ENCODE peak calls at places on chromosomes 5 and 9, in ten cellular contexts. D is ovary, G is mucosa of descending colon, P is body of pancreas, N is psoas muscle, A is osteoblast, K is heart left ventricle, H is right lobe of liver, I is gastrocnemius medialis, R is adrenal gland. J is an unnamed sample. For H3K36me3, the result is how much of the 10 kb centered on the place peaks cover.

GRCh38 chr5:169331292-169331852 is 30.4 kb upstream of the SLIT3 start:
- DNase-seq in D (no peak), N (no peak), H (no peak), K (no peak), G (no peak), P (no peak), A (peak), R (peak), I (no peak), J (no peak)

GRCh38 chr5:149439899-149440655 is 61.0 kb upstream of the IL17B start:
- DNase-seq in K (no peak), A (peak), I (no peak), N (no peak), D (no peak), P (peak), R (no peak), H (no peak), G (peak), J (peak)

GRCh38 chr5:3393122-3393963 is 202.3 kb upstream of the IRX1 start:
- DNase-seq in P (no peak), N (no peak), G (no peak), R (no peak), I (no peak), K (no peak), H (no peak), D (no peak), A (peak), J (no peak)

GRCh38 chr9:91727316-91727861 is 222.6 kb downstream of the ROR2 start:
- DNase-seq in G (no peak), R (peak), N (no peak), I (no peak), D (no peak), H (no peak), A (peak), K (no peak), P (peak), J (peak)

GRCh38 chr5:38347040-38347763 is 88.8 kb downstream of the EGFLAM start:
- DNase-seq in N (no peak), I (no peak), G (no peak), K (no peak), D (no peak), A (peak), P (no peak), R (no peak), H (no peak), J (peak)

GRCh38 chr9:76985581-76985980 is 33.9 kb upstream of the FOXB2 start:
- DNase-seq in K (no peak), P (no peak), G (no peak), D (no peak), R (no peak), N (no peak), I (no peak), A (no peak), H (no peak), J (no peak)

GRCh38 chr5:7850533-7851239 is at the start of gene CFAP90:
- DNase-seq in A (peak), R (peak), D (peak), K (peak), I (no peak), G (peak), P (peak), N (peak), H (peak), J (no peak)

GRCh38 chr5:38871790-38872551 is 26.2 kb downstream of the OSMR start:
- DNase-seq in G (no peak), N (no peak), H (no peak), I (no peak), A (peak), K (no peak), P (no peak), R (no peak), D (no peak), J (peak)

GRCh38 chr9:98162638-98163037 is 29.8 kb downstream of the CORO2A start:
- DNase-seq in H (no peak), P (no peak), R (no peak), I (no peak), D (no peak), A (no peak), N (no peak), K (no peak), G (peak), J (peak)

GRCh38 chr9:32698706-32699277 is 63.3 kb upstream of the TAF1L start:
- DNase-seq in N (no peak), R (no peak), G (no peak), H (no peak), P (no peak), K (no peak), D (no peak), A (no peak), I (no peak), J (peak)

GRCh38 chr9:109101810-109102209 is 17.9 kb downstream of the TMEM245 start:
- DNase-seq in D (no peak), R (no peak), P (peak), A (peak), G (no peak), K (no peak), I (no peak), H (no peak), N (no peak), J (peak)

GRCh38 chr5:95081500-95082355 is 203.2 kb downstream of the MCTP1 start:
- DNase-seq in P (peak), G (peak), D (no peak), H (peak), I (no peak), A (peak), N (no peak), R (peak), K (peak), J (peak)

GRCh38 chr9:15249042-15249818 is 57.8 kb downstream of the TTC39B start:
- DNase-seq in G (no peak), D (no peak), R (no peak), K (no peak), I (no peak), N (no peak), P (no peak), H (no peak), A (peak), J (no peak)

GRCh38 chr5:26432393-26432792 is 606.0 kb downstream of the CDH9 start:
- DNase-seq in R (no peak), A (no peak), P (no peak), K (no peak), I (no peak), H (no peak), G (no peak), N (no peak), D (no peak), J (no peak)

GRCh38 chr9:121122450-121123032 is 47.8 kb downstream of the CNTRL start:
- DNase-seq in G (no peak), I (no peak), P (no peak), H (no peak), R (no peak), K (no peak), A (peak), D (no peak), N (no peak), J (peak)

GRCh38 chr9:13331320-13331719 is 51.8 kb upstream of the MPDZ start:
- DNase-seq in I (no peak), K (no peak), D (no peak), R (no peak), N (no peak), P (no peak), A (no peak), H (no peak), G (no peak), J (no peak)

GRCh38 chr9:128282500-128282899 is 6.4 kb downstream of the SWI5 start:
- DNase-seq in I (no peak), P (no peak), R (no peak), G (no peak), K (no peak), H (no peak), D (no peak), A (peak), N (no peak), J (no peak)

GRCh38 chr9:124551472-124552339 is 44.5 kb upstream of the NR5A1 start:
- DNase-seq in N (no peak), R (peak), A (no peak), G (no peak), H (no peak), P (peak), K (peak), D (peak), I (no peak), J (peak)

GRCh38 chr9:113012492-113012891 is 500 bp upstream of the ZNF883 start:
- DNase-seq in G (no peak), D (no peak), R (no peak), H (no peak), A (no peak), I (no peak), P (no peak), N (no peak), K (no peak), J (no peak)

GRCh38 chr9:124179196-124180071 is 78.3 kb upstream of the NEK6 start:
- DNase-seq in G (no peak), D (no peak), H (no peak), N (no peak), I (no peak), K (no peak), A (no peak), P (no peak), R (no peak), J (no peak)

GRCh38 chr9:100222674-100223073 is 123.6 kb downstream of the INVS start:
- DNase-seq in D (no peak), I (no peak), R (no peak), G (no peak), P (no peak), A (peak), N (no peak), K (no peak), H (no peak), J (peak)

GRCh38 chr9:22052376-22052945 is 43.4 kb upstream of the CDKN2B start:
- DNase-seq in R (no peak), A (peak), K (no peak), N (no peak), I (no peak), P (no peak), G (no peak), D (no peak), H (no peak), J (peak)

GRCh38 chr9:2818486-2819121 is 25.3 kb downstream of the PUM3 start:
- DNase-seq in H (no peak), R (no peak), I (no peak), N (no peak), D (no peak), K (no peak), A (no peak), G (no peak), P (no peak), J (no peak)

GRCh38 chr9:16627967-16628366 is 242.5 kb downstream of the BNC2 start:
- DNase-seq in K (peak), P (peak), N (peak), A (peak), R (no peak), G (no peak), I (peak), D (no peak), H (no peak), J (no peak)

GRCh38 chr5:80781356-80781755 is 126.6 kb upstream of the DHFR start:
- DNase-seq in A (no peak), N (no peak), I (no peak), H (no peak), G (no peak), R (no peak), P (no peak), D (no peak), K (no peak), J (peak)

GRCh38 chr5:32612134-32612888 is 27.0 kb downstream of the SUB1 start:
- DNase-seq in P (no peak), D (no peak), N (no peak), I (no peak), K (no peak), H (no peak), R (no peak), G (no peak), A (peak), J (no peak)

GRCh38 chr9:79883073-79883645 is 311.4 kb downstream of the TLE4 start:
- DNase-seq in P (no peak), I (no peak), R (no peak), N (no peak), K (no peak), A (no peak), H (no peak), D (no peak), G (peak), J (no peak)

GRCh38 chr5:131957721-131958483 is 12.4 kb upstream of the MEIKIN start:
- DNase-seq in G (no peak), H (no peak), A (no peak), P (no peak), R (no peak), I (no peak), N (no peak), K (no peak), D (no peak), J (no peak)

GRCh38 chr9:124280176-124280691 is 22.5 kb downstream of the NEK6 start:
- DNase-seq in I (no peak), H (peak), A (peak), R (no peak), N (no peak), G (no peak), K (peak), D (peak), P (no peak), J (peak)

GRCh38 chr9:93682155-93682968 is 106.0 kb downstream of the PHF2 start:
- DNase-seq in P (peak), N (peak), R (peak), G (no peak), H (peak), I (peak), D (peak), A (peak), K (peak), J (peak)

GRCh38 chr9:17204611-17205165 is 69.8 kb downstream of the CNTLN start:
- DNase-seq in A (no peak), H (no peak), K (no peak), P (no peak), D (no peak), I (no peak), N (no peak), R (no peak), G (no peak), J (no peak)

GRCh38 chr5:163245584-163245983 is 191.8 kb upstream of the CCNG1 start:
- DNase-seq in P (no peak), D (no peak), G (no peak), K (no peak), N (no peak), H (no peak), A (no peak), I (no peak), R (no peak), J (no peak)

GRCh38 chr9:126147620-126148522 is 178.8 kb upstream of the MVB12B start:
- DNase-seq in H (no peak), N (no peak), G (no peak), K (no peak), I (no peak), R (no peak), A (no peak), D (no peak), P (no peak), J (no peak)

DNA sequence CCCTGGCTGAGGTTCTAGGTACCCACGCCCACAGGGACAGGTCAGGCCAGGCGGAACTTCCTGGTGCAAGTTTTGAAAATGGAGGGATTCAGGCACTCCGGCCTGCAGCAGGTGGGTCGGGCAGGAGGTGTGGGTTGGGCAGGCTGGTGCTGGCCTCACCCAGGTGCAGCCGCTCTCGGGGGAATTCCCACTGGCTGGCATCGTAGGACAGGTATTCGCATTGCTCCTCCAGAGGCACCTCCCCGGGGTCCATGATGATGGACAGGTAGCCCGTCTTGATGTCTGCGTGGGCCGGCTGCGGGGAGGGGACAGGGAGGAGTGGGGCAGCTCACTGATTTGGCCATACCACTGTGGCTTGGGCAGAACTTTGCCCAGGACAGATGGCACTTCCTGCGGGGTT is 28.7 kb upstream of the SCGB3A1 start:
- DNase-seq in K (no peak), H (no peak), I (no peak), P (no peak), D (no peak), N (no peak), G (no peak), A (no peak), R (no peak), J (no peak)
- TF ChIP-seq CTCF in K (no peak), H (no peak), I (no peak), P (no peak), D (no peak), N (no peak), G (no peak), A (no peak), R (no peak), J (no peak)

DNA sequence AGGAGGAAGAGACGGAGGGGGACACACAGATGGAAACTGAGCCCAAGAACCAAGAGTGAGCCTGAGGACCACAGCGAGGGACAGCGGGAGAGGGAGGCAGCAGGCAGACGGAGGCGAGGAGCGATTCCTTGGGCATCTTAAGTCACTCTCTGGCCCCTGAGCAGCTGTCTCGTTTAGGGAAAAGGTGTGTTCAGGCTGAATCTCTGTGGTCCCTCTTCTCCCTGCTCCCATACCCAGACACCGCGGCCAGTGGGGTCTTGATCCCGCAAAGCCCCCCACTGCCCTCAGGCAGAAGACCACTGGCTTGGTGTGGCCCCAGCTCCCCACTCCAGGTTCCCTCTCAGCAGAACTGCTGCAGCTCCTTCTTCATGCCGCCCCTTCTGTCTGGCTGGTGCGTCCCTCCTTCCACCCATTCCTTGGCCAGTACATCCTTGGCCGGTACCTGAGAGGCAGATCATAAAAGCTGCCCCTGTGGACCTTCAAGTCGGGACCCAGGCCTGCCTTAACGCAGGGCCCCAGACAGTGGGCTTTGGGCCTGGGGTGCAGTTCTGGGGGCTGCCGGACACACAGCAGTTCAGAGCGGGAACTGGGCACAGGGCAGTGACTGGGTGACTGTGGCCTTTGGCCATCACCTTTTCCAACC is 5.8 kb upstream of the RALGDS start:
- DNase-seq in G (no peak), A (no peak), I (peak), H (no peak), K (no peak), N (no peak), R (peak), P (no peak), D (peak), J (no peak)
- H3K36me3 ChIP-seq in G (under half), A (under half), I (under half), H (under half), K (under half), N (under half), R (under half), P (under half), D (under half), J (under half)

GRCh38 chr5:161369032-161369431 is 177.5 kb downstream of the GABRB2 start:
- DNase-seq in D (no peak), P (no peak), R (no peak), H (no peak), G (no peak), N (no peak), I (no peak), A (no peak), K (no peak), J (no peak)
- H3K4me3 ChIP-seq in D (no peak), P (no peak), R (no peak), H (no peak), G (no peak), N (no peak), I (no peak), A (no peak), K (no peak), J (no peak)

GRCh38 chr5:137496919-137497318 is 2.2 kb downstream of the SPOCK1 start:
- DNase-seq in P (no peak), I (no peak), K (no peak), A (peak), H (no peak), D (no peak), R (no peak), N (no peak), G (no peak), J (no peak)
- TF ChIP-seq CTCF in P (no peak), I (no peak), K (no peak), A (no peak), H (no peak), D (no peak), R (no peak), N (no peak), G (no peak), J (no peak)

GRCh38 chr9:134138292-134138691 is 2.4 kb downstream of the WDR5 start:
- DNase-seq in D (no peak), K (no peak), A (peak), H (no peak), N (no peak), I (no peak), R (no peak), P (peak), G (no peak), J (no peak)

GRCh38 chr9:134145262-134145661 is 9.4 kb downstream of the WDR5 start:
- DNase-seq in R (no peak), I (no peak), G (no peak), K (no peak), H (no peak), D (no peak), A (no peak), P (no peak), N (no peak), J (no peak)

GRCh38 chr9:134139081-134139480 is 3.2 kb downstream of the WDR5 start:
- DNase-seq in R (no peak), N (no peak), A (peak), K (no peak), H (no peak), I (no peak), G (no peak), D (no peak), P (no peak), J (no peak)

GRCh38 chr9:134144801-134145200 is 8.9 kb downstream of the WDR5 start:
- DNase-seq in D (no peak), R (no peak), A (peak), N (no peak), H (no peak), I (no peak), G (no peak), P (no peak), K (no peak), J (no peak)

DNA sequence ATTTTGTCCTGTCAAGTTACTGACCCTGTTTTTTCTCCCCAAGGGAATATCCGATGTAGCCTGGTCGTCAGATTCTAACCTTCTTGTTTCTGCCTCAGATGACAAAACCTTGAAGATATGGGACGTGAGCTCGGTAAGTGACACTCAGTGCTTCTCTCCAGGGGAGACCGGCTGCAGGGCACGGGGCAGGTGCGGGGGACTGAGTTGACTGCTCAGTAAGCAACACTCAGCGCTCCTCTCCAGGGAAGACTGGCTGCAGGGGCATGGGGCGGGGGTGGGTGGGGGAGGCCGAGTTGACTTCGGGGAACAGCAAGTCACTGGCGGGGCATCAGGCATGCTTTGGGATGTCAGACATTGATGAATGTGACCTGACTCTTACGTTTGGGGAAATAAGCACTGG is 6.0 kb downstream of the WDR5 start:
- DNase-seq in H (no peak), I (no peak), R (no peak), K (no peak), D (no peak), A (peak), G (no peak), N (no peak), P (no peak), J (no peak)
- H3K36me3 ChIP-seq in H (half or more), I (half or more), R (half or more), K (half or more), D (under half), A (half or more), G (under half), N (under half), P (under half), J (under half)